ENCODE peak calls at places on chromosomes 16 and 17, in nine cellular contexts. X, P, K, Y, A, O, G, Z and W are unnamed samples.

GRCh38 chr16:54135361-54136275 is 151.0 kb downstream of the IRX3 start:
- DNase-seq in X (no peak), P (no peak), K (no peak), Y (no peak), A (no peak), O (no peak), G (no peak), Z (no peak), W (no peak)

GRCh38 chr17:78956254-78956653 is 23.5 kb downstream of the LGALS3BP start:
- DNase-seq in X (no peak), P (no peak), K (no peak), Y (no peak), A (no peak), O (no peak), G (no peak), Z (no peak), W (no peak)

GRCh38 chr17:152860-153420 is 15.6 kb downstream of the SCGB1C2 start:
- DNase-seq in X (no peak), P (peak; percentile 49), K (peak; percentile 41), Y (no peak), A (no peak), O (no peak), G (peak; percentile 7), Z (no peak), W (peak; percentile 54)

GRCh38 chr17:32112416-32112815 is 29.9 kb upstream of the RHOT1 start:
- DNase-seq in X (no peak), P (no peak), K (no peak), Y (no peak), A (no peak), O (no peak), G (no peak), Z (no peak), W (no peak)

GRCh38 chr17:50474523-50474922 is 4.1 kb upstream of the RSAD1 start:
- DNase-seq in X (no peak), P (peak; percentile 21), K (peak; percentile 36), Y (no peak), A (no peak), O (no peak), G (no peak), Z (no peak), W (no peak)

GRCh38 chr16:27572711-27573110 is 22.8 kb downstream of the KATNIP start:
- DNase-seq in X (no peak), P (no peak), K (no peak), Y (no peak), A (no peak), O (no peak), G (no peak), Z (no peak), W (no peak)

GRCh38 chr16:72501739-72502653 is 330.0 kb upstream of the PMFBP1 start:
- DNase-seq in X (peak; percentile 60), P (no peak), K (no peak), Y (peak; percentile 40), A (peak; percentile 29), O (peak; percentile 79), G (peak; percentile 29), Z (no peak), W (peak; percentile 68)

GRCh38 chr16:76428858-76429257 is 151.7 kb downstream of the CNTNAP4 start:
- DNase-seq in X (no peak), P (no peak), K (no peak), Y (no peak), A (no peak), O (no peak), G (no peak), Z (no peak), W (no peak)

GRCh38 chr17:63345598-63345997 is 100.5 kb downstream of the CYB561 start:
- DNase-seq in X (no peak), P (no peak), K (no peak), Y (no peak), A (no peak), O (no peak), G (no peak), Z (no peak), W (no peak)

GRCh38 chr17:71975998-71976649 is 144.7 kb upstream of the SOX9 start:
- DNase-seq in X (no peak), P (no peak), K (no peak), Y (no peak), A (peak; percentile 80), O (no peak), G (peak; percentile 80), Z (peak; percentile 94), W (no peak)

GRCh38 chr16:69848635-69849545 is 86.8 kb downstream of the WWP2 start:
- DNase-seq in X (no peak), P (no peak), K (peak; percentile 83), Y (no peak), A (peak; percentile 59), O (peak; percentile 25), G (peak; percentile 86), Z (peak; percentile 90), W (peak; percentile 11)

GRCh38 chr17:29212094-29212631 is 32.0 kb upstream of the MYO18A start:
- DNase-seq in X (no peak), P (no peak), K (no peak), Y (no peak), A (no peak), O (no peak), G (no peak), Z (no peak), W (no peak)

GRCh38 chr16:88888057-88888777 is 21.8 kb upstream of the PABPN1L start:
- DNase-seq in X (no peak), P (no peak), K (no peak), Y (peak; percentile 45), A (no peak), O (no peak), G (peak; percentile 35), Z (no peak), W (no peak)

GRCh38 chr17:66448008-66448644 is 145.7 kb downstream of the PRKCA start:
- DNase-seq in X (no peak), P (no peak), K (no peak), Y (no peak), A (no peak), O (no peak), G (no peak), Z (no peak), W (no peak)

GRCh38 chr17:66444001-66444400 is 141.6 kb downstream of the PRKCA start:
- DNase-seq in X (no peak), P (no peak), K (no peak), Y (no peak), A (no peak), O (no peak), G (no peak), Z (no peak), W (no peak)

GRCh38 chr17:66445229-66445628 is 142.8 kb downstream of the PRKCA start:
- DNase-seq in X (no peak), P (no peak), K (no peak), Y (no peak), A (no peak), O (no peak), G (no peak), Z (no peak), W (no peak)

GRCh38 chr17:66447159-66447558 is 144.7 kb downstream of the PRKCA start:
- DNase-seq in X (no peak), P (no peak), K (no peak), Y (no peak), A (no peak), O (no peak), G (no peak), Z (no peak), W (no peak)

GRCh38 chr17:66446419-66446818 is 144.0 kb downstream of the PRKCA start:
- DNase-seq in X (peak; percentile 64), P (no peak), K (no peak), Y (no peak), A (no peak), O (no peak), G (no peak), Z (no peak), W (no peak)
- H3K27ac ChIP-seq in X (peak overlapping the region; percentile 18), P (no peak overlapping the region), K (no peak overlapping the region), Y (no peak overlapping the region), A (no peak overlapping the region), O (no peak overlapping the region), G (no peak overlapping the region), Z (no peak overlapping the region), W (no peak overlapping the region)

DNA sequence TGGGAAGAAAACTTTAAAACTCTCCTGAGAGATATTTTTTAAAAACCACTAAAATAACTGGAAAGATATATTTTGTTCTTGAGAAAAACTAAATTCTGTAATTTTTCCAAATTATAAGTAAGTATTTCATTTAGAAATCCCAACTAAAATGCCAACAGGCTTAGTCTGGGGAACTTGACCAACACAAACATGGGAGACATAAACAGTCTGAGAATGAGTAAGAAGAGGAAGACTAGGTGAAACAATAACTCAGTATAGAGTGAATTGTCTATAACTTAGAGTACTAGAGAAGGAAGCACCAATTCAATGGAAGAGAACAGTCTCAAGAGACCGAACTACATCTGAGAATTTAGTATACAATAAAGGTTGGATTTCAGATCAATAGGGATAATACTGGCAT is 2.9 kb downstream of the CMTM1 start:
- DNase-seq in X (no peak), P (no peak), K (no peak), Y (no peak), A (no peak), O (no peak), G (no peak), Z (no peak), W (no peak)
- H3K27ac ChIP-seq in X (no peak overlapping the region), P (no peak overlapping the region), K (no peak overlapping the region), Y (no peak overlapping the region), A (no peak overlapping the region), O (no peak overlapping the region), G (no peak overlapping the region), Z (no peak overlapping the region), W (no peak overlapping the region)

GRCh38 chr16:81600275-81600674 is 155.7 kb downstream of the CMIP start:
- DNase-seq in X (no peak), P (no peak), K (no peak), Y (no peak), A (no peak), O (peak; percentile 60), G (no peak), Z (no peak), W (no peak)

GRCh38 chr16:81601008-81601428 is 156.4 kb downstream of the CMIP start:
- DNase-seq in X (no peak), P (no peak), K (no peak), Y (no peak), A (peak; percentile 14), O (no peak), G (no peak), Z (no peak), W (no peak)

GRCh38 chr16:81602377-81602776 is 157.8 kb downstream of the CMIP start:
- DNase-seq in X (no peak), P (no peak), K (no peak), Y (no peak), A (no peak), O (no peak), G (no peak), Z (no peak), W (no peak)

GRCh38 chr16:81602792-81603191 is 158.2 kb downstream of the CMIP start:
- DNase-seq in X (no peak), P (no peak), K (no peak), Y (no peak), A (no peak), O (no peak), G (no peak), Z (no peak), W (no peak)

GRCh38 chr16:81601601-81602251 is 157.1 kb downstream of the CMIP start:
- DNase-seq in X (no peak), P (no peak), K (no peak), Y (no peak), A (no peak), O (no peak), G (no peak), Z (no peak), W (no peak)
- H3K27ac ChIP-seq in X (no peak overlapping the region), P (no peak overlapping the region), K (no peak overlapping the region), Y (no peak overlapping the region), A (no peak overlapping the region), O (no peak overlapping the region), G (no peak overlapping the region), Z (no peak overlapping the region), W (no peak overlapping the region)

DNA sequence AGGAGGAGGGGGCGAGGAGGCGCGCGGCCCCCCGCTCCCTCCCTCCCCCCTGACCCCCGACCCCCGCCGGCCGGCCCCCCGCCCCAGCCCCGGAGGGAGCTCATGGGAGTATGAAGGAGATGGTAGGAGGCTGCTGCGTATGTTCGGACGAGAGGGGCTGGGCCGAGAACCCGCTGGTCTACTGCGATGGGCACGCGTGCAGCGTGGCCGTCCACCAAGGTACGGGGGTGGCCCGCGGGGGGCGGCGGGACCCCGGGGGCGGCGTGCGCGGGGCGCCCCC is 390 bp downstream of the MLLT6 start:
- DNase-seq in X (peak; percentile 46), P (no peak), K (no peak), Y (peak; percentile 81), A (no peak), O (no peak), G (no peak), Z (no peak), W (no peak)
- H3K27ac ChIP-seq in X (peak overlapping the region; percentile 62), P (peak overlapping the region; percentile 98), K (peak overlapping the region; percentile 97), Y (peak overlapping the region; percentile 72), A (peak overlapping the region; percentile 84), O (peak overlapping the region; percentile 65), G (peak overlapping the region; percentile 99), Z (peak overlapping the region; percentile 95), W (peak overlapping the region; percentile 99)